ENCODE peak calls at places on chromosomes 4 and X, in six cellular contexts. W is small intestine; F is lower lobe of right lung; T is IMR-90; V is PC-3; O is CD4-positive, alpha-beta T cell. Q is an unnamed sample.

GRCh38 chr4:121707344-121707743 is 10.6 kb upstream of the ANXA5 start:
- DNase-seq in T (no peak), F (no peak), O (no peak), V (no peak), W (no peak), Q (no peak)

GRCh38 chr4:77152421-77152820 is 4.6 kb upstream of the CCNG2 start:
- DNase-seq in T (peak; percentile 69), F (no peak), W (no peak), O (no peak), V (peak; percentile 72), Q (peak; percentile 40)

GRCh38 chr4:123588631-123589223 is 192.1 kb downstream of the SPRY1 start:
- DNase-seq in O (no peak), F (no peak), V (peak; percentile 78), T (peak; percentile 60), W (no peak), Q (peak; percentile 99)

GRCh38 chr4:76374744-76375143 is 46.2 kb downstream of the CCDC158 start:
- DNase-seq in W (no peak), V (peak; percentile 39), F (no peak), O (no peak), T (no peak), Q (no peak)

GRCh38 chr4:105619193-105619931 is 66.9 kb downstream of the ARHGEF38 start:
- DNase-seq in V (peak; percentile 73), O (no peak), T (no peak), F (peak; percentile 88), W (no peak), Q (no peak)

GRCh38 chrX:150196300-150196699 is 166.8 kb upstream of the MAMLD1 start:
- DNase-seq in O (no peak), V (no peak), T (no peak), W (no peak), F (no peak), Q (no peak)

GRCh38 chr4:89814362-89814761 is 22.6 kb downstream of the SNCA start:
- DNase-seq in T (no peak), V (no peak), O (no peak), W (no peak), F (no peak), Q (no peak)

GRCh38 chrX:63513825-63514574 is 162.9 kb upstream of the SPIN4 start:
- DNase-seq in W (no peak), T (peak; percentile 80), F (no peak), O (no peak), V (peak; percentile 2), Q (no peak)

GRCh38 chr4:61395754-61396153 is 195.6 kb downstream of the ADGRL3 start:
- DNase-seq in O (no peak), F (no peak), W (no peak), T (no peak), V (no peak), Q (no peak)

GRCh38 chr4:174631901-174632758 is 109.8 kb upstream of the HPGD start:
- DNase-seq in T (peak; percentile 23), V (peak; percentile 50), O (no peak), F (no peak), W (peak; percentile 70), Q (peak; percentile 61)

GRCh38 chrX:71366674-71367256 is 608 bp downstream of the TAF1 start:
- DNase-seq in O (peak; percentile 19), F (peak; percentile 44), W (peak; percentile 6), T (peak; percentile 16), V (no peak), Q (peak; percentile 38)

GRCh38 chrX:47936224-47936939 is 67.4 kb downstream of the ZNF182 start:
- DNase-seq in O (no peak), T (no peak), F (no peak), W (peak; percentile 1), V (no peak), Q (no peak)

GRCh38 chr4:2303121-2303685 is 41.3 kb upstream of the MXD4 start:
- DNase-seq in W (no peak), F (no peak), O (no peak), V (no peak), T (no peak), Q (no peak)

GRCh38 chrX:150696836-150697235 is 3.6 kb downstream of the MTMR1 start:
- DNase-seq in F (no peak), W (no peak), T (no peak), O (no peak), V (no peak), Q (no peak)

GRCh38 chrX:110846071-110846470 is 50.5 kb upstream of the CHRDL1 start:
- DNase-seq in T (no peak), W (no peak), O (no peak), V (no peak), F (no peak), Q (no peak)

GRCh38 chrX:108439961-108440696 is 491 bp downstream of the COL4A5 start:
- DNase-seq in V (no peak), F (peak; percentile 30), W (no peak), O (no peak), T (peak; percentile 21), Q (no peak)

GRCh38 chr4:169103966-169104412 is 93.9 kb upstream of the CBR4 start:
- DNase-seq in F (no peak), T (no peak), O (no peak), V (peak; percentile 95), W (no peak), Q (no peak)

DNA sequence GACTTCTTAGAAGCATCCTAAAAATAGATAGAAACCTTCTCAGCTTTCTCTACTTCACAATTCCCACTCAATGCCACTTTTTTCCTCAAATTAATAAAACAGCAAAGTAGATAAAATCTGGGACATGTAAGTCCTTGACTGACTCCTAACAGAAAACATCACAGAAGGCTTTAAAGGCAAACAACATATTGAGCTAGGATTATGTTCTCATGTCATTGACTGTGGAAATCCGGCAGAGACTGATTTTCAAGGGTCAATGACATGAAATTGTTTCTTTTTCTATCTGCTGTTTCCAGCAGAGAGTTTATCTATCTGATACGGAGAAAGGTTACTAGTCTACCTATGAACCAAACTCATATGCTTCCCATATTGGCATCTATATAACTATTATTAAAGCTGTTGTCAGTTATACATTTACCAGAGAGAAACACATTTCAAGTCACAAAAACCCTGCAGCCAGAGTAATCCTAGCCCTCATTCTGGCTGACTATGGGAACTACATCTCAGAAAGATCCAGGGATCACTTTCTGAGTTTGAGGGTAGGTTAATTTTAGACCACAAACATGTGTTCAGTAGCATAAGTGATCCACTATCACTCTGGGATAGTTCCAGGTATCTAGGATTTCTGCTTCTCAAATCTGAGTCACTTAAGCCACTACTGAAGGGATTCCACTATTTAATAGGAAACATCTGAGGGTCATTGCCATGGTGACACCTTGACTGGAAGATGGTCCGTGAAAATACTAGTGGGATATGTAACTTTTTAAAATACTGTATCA is 147.6 kb downstream of the PPP3CA start:
- DNase-seq in F (no peak), O (no peak), V (peak; percentile 15), T (peak; percentile 83), W (no peak), Q (peak; percentile 56)
- H3K27ac ChIP-seq in F (no peak overlapping the region), O (no peak overlapping the region), V (peak overlapping the region; percentile 95), T (peak overlapping the region; percentile 27), W (no peak overlapping the region), Q (no peak overlapping the region)

GRCh38 chr4:72875138-72875537 is 194.4 kb downstream of the COX18 start:
- DNase-seq in F (no peak), V (no peak), T (no peak), W (no peak), O (no peak), Q (no peak)
- H3K27ac ChIP-seq in F (no peak overlapping the region), V (no peak overlapping the region), T (no peak overlapping the region), W (no peak overlapping the region), O (no peak overlapping the region), Q (no peak overlapping the region)

GRCh38 chr4:6753103-6753560 is 29.4 kb upstream of the KIAA0232 start:
- DNase-seq in V (no peak), F (peak; percentile 76), T (no peak), W (peak; percentile 67), O (no peak), Q (no peak)
- H3K27ac ChIP-seq in V (no peak overlapping the region), F (peak overlapping the region; percentile 63), T (no peak overlapping the region), W (no peak overlapping the region), O (no peak overlapping the region), Q (no peak overlapping the region)

DNA sequence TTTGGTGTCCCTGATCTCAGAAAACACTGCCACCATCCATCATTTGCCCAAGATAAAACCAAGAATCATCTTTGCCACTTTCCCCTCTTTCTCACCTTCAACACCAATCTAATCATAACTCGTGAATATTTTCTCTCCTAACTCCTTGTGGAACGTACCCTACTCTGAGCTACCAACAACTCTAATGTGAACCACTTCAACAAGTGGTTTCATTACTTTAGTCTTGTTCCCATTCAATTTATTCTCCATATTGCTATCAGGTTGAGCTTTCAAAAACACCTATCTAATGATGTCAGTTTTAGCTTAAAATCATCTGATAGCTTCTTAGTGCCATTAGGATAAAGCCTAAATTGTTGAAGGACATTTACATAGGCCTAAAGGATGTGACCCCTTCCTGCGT is 39.8 kb upstream of the CXorf38 start:
- DNase-seq in V (no peak), O (no peak), T (no peak), W (no peak), F (no peak), Q (no peak)
- H3K27ac ChIP-seq in V (no peak overlapping the region), O (no peak overlapping the region), T (no peak overlapping the region), W (no peak overlapping the region), F (no peak overlapping the region), Q (no peak overlapping the region)

DNA sequence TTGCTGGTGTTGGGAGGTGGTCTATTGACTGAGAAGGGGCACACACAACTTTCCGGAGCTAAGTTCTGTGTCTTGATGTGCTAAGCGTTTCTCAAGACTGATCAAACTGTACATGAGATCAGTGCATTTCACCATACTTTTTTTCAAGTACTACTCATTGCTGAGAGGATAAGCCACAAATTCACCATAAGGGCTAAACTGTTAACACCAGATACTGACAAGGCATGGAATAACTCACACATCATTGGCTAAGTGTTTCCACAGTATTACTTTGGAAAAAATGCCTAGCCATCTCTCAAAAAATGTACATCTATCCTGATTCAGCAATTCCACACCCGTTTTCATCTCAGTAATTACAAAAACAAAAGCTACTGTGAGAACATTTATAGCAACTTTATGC is 13.0 kb downstream of the RBMX start:
- DNase-seq in V (no peak), O (no peak), W (no peak), T (peak; percentile 44), F (no peak), Q (peak; percentile 33)
- H3K27ac ChIP-seq in V (no peak overlapping the region), O (no peak overlapping the region), W (no peak overlapping the region), T (no peak overlapping the region), F (no peak overlapping the region), Q (no peak overlapping the region)

GRCh38 chr4:118888666-118889312 is at the start of gene SYNPO2:
- DNase-seq in T (peak; percentile 87), O (peak; percentile 2), F (peak; percentile 68), V (peak; percentile 59), W (peak; percentile 43), Q (peak; percentile 80)
- H3K27ac ChIP-seq in T (peak within 1 kb of the TSS; percentile 31), O (no peak within 1 kb of the TSS), F (peak within 1 kb of the TSS; percentile 12), V (no peak within 1 kb of the TSS), W (no peak within 1 kb of the TSS), Q (peak within 1 kb of the TSS; percentile 13)